ENCODE peak calls at places on chromosomes 12 and 14, in ten cellular contexts. Y, I, K, T, A, P, W, Q, J and G are unnamed samples.

GRCh38 chr12:57803317-57803893 is 15.1 kb downstream of the AVIL start:
- DNase-seq in A (no peak), T (peak), W (peak), Q (peak), I (peak), P (no peak), Y (no peak), J (peak), K (peak), G (no peak)

GRCh38 chr12:50425859-50426258 is 25.2 kb downstream of the LARP4 start:
- DNase-seq in Q (no peak), T (no peak), W (no peak), K (no peak), Y (no peak), J (no peak), I (no peak), P (no peak), A (no peak), G (no peak)

GRCh38 chr12:25725874-25726273 is 172.8 kb upstream of the LMNTD1 start:
- DNase-seq in T (no peak), Q (no peak), J (no peak), Y (peak), A (no peak), P (no peak), I (no peak), W (no peak), K (peak), G (no peak)

GRCh38 chr12:122659579-122659978 is 43.6 kb downstream of the HCAR2 start:
- DNase-seq in P (no peak), T (peak), W (no peak), I (no peak), A (no peak), J (peak), Y (no peak), Q (no peak), K (no peak), G (no peak)

GRCh38 chr14:35999264-35999663 is 173.1 kb downstream of the BRMS1L start:
- DNase-seq in Y (no peak), J (no peak), T (no peak), P (no peak), Q (no peak), W (no peak), I (no peak), K (no peak), A (no peak), G (no peak)

GRCh38 chr12:71755146-71755892 is 656 bp downstream of the RAB21 start:
- DNase-seq in P (peak), A (peak), I (peak), J (peak), Q (peak), K (peak), W (peak), T (peak), Y (peak), G (peak)

GRCh38 chr14:102525213-102526143 is 15.9 kb upstream of the ANKRD9 start:
- DNase-seq in Q (peak), J (peak), W (no peak), A (no peak), I (no peak), T (peak), Y (peak), K (peak), P (peak), G (no peak)

GRCh38 chr12:46244273-46244672 is 24.6 kb downstream of the SLC38A1 start:
- DNase-seq in Y (no peak), T (no peak), W (no peak), A (no peak), J (no peak), K (no peak), P (no peak), I (no peak), Q (no peak), G (no peak)

GRCh38 chr14:104551851-104552737 is 27.5 kb upstream of the C14orf180 start:
- DNase-seq in J (no peak), W (no peak), A (peak), I (no peak), K (no peak), T (no peak), P (no peak), Y (no peak), Q (no peak), G (peak)